ENCODE peak calls at places on chromosomes 3 and 15, in four cellular contexts. X is HS-5, K is astrocyte of the hippocampus, D is GM12891. O is an unnamed sample.

GRCh38 chr3:65996605-65997004 is 42.1 kb downstream of the MAGI1 start:
- DNase-seq in D (no peak), K (peak), X (no peak), O (peak)

GRCh38 chr3:58164916-58165821 is 45.6 kb downstream of the DNASE1L3 start:
- DNase-seq in D (no peak), K (peak), X (no peak), O (no peak)

GRCh38 chr15:33149919-33150318 is 44.6 kb downstream of the FMN1 start:
- DNase-seq in D (no peak), X (no peak), K (peak), O (peak)

GRCh38 chr3:104521606-104522336 is 844.9 kb upstream of the ALCAM start:
- DNase-seq in K (no peak), D (no peak), X (no peak), O (peak)

GRCh38 chr3:16801698-16802097 is 83.1 kb upstream of the PLCL2 start:
- DNase-seq in K (peak), X (no peak), D (no peak), O (no peak)

GRCh38 chr3:136671921-136672320 is 80.3 kb downstream of the STAG1 start:
- DNase-seq in X (peak), D (no peak), K (peak), O (no peak)

GRCh38 chr15:27210176-27210575 is 239.2 kb downstream of the GABRG3 start:
- DNase-seq in K (no peak), X (peak), D (no peak), O (no peak)

GRCh38 chr15:94968133-94968532 is 736.8 kb downstream of the MCTP2 start:
- DNase-seq in X (no peak), K (no peak), D (no peak), O (no peak)

GRCh38 chr15:31586841-31587240 is 260.2 kb downstream of the KLF13 start:
- DNase-seq in K (no peak), X (no peak), D (no peak), O (no peak)

GRCh38 chr3:126131881-126132750 is 48.2 kb upstream of the SLC41A3 start:
- DNase-seq in X (no peak), D (no peak), K (no peak), O (no peak)

GRCh38 chr15:22873841-22874240 is 35.4 kb downstream of the NIPA2 start:
- DNase-seq in K (no peak), X (no peak), D (no peak), O (no peak)

GRCh38 chr3:195872800-195873199 is 35.6 kb downstream of the TNK2 start:
- DNase-seq in K (no peak), D (no peak), X (no peak), O (no peak)

GRCh38 chr15:76057332-76058000 is 2.3 kb upstream of the TMEM266 start:
- DNase-seq in K (peak), D (no peak), X (no peak), O (no peak)

GRCh38 chr15:85423256-85423655 is 42.9 kb downstream of the AKAP13 start:
- DNase-seq in D (no peak), K (no peak), X (no peak), O (no peak)

O was measured in epithelial cell of prostate.